ENCODE peak calls at places on chromosomes 11 and 22, in eight cellular contexts. V is AG09319; Q is ovary; N is CD8-positive, alpha-beta T cell; M is choroid plexus epithelial cell; J is BJ; O is Calu3; G is fibroblast of lung. P is an unnamed sample.

GRCh38 chr11:32012066-32012465 is 78.8 kb upstream of the RCN1 start:
- DNase-seq in M (no peak), O (no peak), G (no peak), Q (no peak), J (no peak), V (no peak), N (no peak), P (no peak)

GRCh38 chr22:21760640-21761039 is 25.0 kb upstream of the YPEL1 start:
- DNase-seq in G (peak; percentile 94), V (peak; percentile 29), M (peak; percentile 97), Q (no peak), O (no peak), N (no peak), J (peak; percentile 19), P (no peak)

GRCh38 chr11:35214792-35215193 is 75.8 kb downstream of the CD44 start:
- DNase-seq in V (peak; percentile 66), J (peak; percentile 80), Q (no peak), M (peak; percentile 99), G (peak; percentile 86), N (no peak), O (peak; percentile 19), P (no peak)

GRCh38 chr11:126968915-126969314 is 31.7 kb downstream of the KIRREL3 start:
- DNase-seq in O (no peak), M (no peak), V (no peak), Q (no peak), G (no peak), J (no peak), N (no peak), P (no peak)

GRCh38 chr11:61912991-61913698 is 4.2 kb downstream of the RAB3IL1 start:
- DNase-seq in N (no peak), G (no peak), O (no peak), J (no peak), M (no peak), Q (peak; percentile 27), V (no peak), P (no peak)

GRCh38 chr11:3984896-3985295 is 109.7 kb upstream of the RRM1 start:
- DNase-seq in M (peak; percentile 61), V (no peak), G (peak; percentile 32), N (peak; percentile 12), O (no peak), Q (no peak), J (no peak), P (no peak)

GRCh38 chr22:25064894-25065560 is 112.5 kb downstream of the KIAA1671 start:
- DNase-seq in M (no peak), G (no peak), N (no peak), J (no peak), Q (no peak), V (no peak), O (no peak), P (no peak)

GRCh38 chr11:121431820-121432526 is 20.1 kb upstream of the SORL1 start:
- DNase-seq in G (no peak), M (no peak), O (no peak), N (no peak), J (no peak), V (no peak), Q (no peak), P (no peak)

GRCh38 chr11:84558085-84558905 is 1068.8 kb downstream of the DLG2 start:
- DNase-seq in Q (no peak), N (no peak), O (peak; percentile 20), G (peak; percentile 52), M (peak; percentile 79), J (peak; percentile 2), V (peak; percentile 12), P (peak; percentile 10)

GRCh38 chr22:44211946-44212930 is 31.5 kb downstream of the PARVG start:
- DNase-seq in Q (peak; percentile 9), V (peak; percentile 38), M (peak; percentile 6), G (peak; percentile 33), J (no peak), O (no peak), N (no peak), P (no peak)

GRCh38 chr11:118164885-118165284 is 11.6 kb downstream of the SCN2B start:
- DNase-seq in V (no peak), M (no peak), O (no peak), G (no peak), J (no peak), N (no peak), Q (no peak), P (no peak)

GRCh38 chr11:64044730-64045386 is 9.1 kb downstream of the FLRT1 start:
- DNase-seq in O (no peak), V (no peak), G (no peak), M (no peak), Q (no peak), N (no peak), J (no peak), P (no peak)

GRCh38 chr22:21942407-21942895 is 10.2 kb downstream of the PPM1F start:
- DNase-seq in Q (no peak), O (peak; percentile 37), J (peak; percentile 64), N (no peak), G (peak; percentile 85), V (peak; percentile 35), M (peak; percentile 87), P (no peak)

GRCh38 chr11:111676878-111677585 is 74.8 kb downstream of the SIK2 start:
- DNase-seq in O (no peak), V (no peak), N (no peak), J (peak; percentile 22), M (peak; percentile 42), G (no peak), Q (no peak), P (no peak)

GRCh38 chr11:73851046-73851764 is 25.4 kb downstream of the COA4 start:
- DNase-seq in V (no peak), O (no peak), Q (no peak), G (no peak), N (no peak), J (no peak), M (no peak), P (no peak)

GRCh38 chr11:1453611-1454386 is 32.8 kb downstream of the MOB2 start:
- DNase-seq in Q (no peak), N (no peak), O (peak; percentile 44), M (no peak), J (no peak), V (no peak), G (no peak), P (peak; percentile 89)

DNA sequence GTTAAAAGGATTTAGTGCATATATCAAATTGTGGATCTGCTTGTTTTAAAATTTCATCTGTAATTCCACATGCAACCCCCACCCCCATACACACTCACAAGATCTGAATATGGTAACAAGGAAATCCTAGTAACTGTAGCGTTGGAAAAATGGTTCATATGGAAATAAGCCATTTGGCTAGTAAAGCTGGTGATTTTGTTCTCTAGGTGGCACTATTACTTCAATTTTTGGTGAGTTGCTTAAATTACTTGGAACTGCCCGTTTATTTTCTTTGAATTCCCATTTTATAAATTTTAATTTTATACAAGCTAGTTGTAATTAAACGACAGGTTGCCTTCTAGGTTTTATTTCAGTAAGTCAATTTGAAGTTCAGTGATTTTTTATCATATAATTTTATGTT is 5.3 kb downstream of the BDNF start:
- DNase-seq in N (no peak), V (no peak), M (peak; percentile 67), J (no peak), O (no peak), Q (no peak), G (peak; percentile 65), P (no peak)
- TF ChIP-seq CTCF in N (no peak), V (peak; percentile 31), M (peak; percentile 51), J (peak; percentile 14), O (peak; percentile 31), Q (no peak), G (peak; percentile 15), P (peak; percentile 41)

DNA sequence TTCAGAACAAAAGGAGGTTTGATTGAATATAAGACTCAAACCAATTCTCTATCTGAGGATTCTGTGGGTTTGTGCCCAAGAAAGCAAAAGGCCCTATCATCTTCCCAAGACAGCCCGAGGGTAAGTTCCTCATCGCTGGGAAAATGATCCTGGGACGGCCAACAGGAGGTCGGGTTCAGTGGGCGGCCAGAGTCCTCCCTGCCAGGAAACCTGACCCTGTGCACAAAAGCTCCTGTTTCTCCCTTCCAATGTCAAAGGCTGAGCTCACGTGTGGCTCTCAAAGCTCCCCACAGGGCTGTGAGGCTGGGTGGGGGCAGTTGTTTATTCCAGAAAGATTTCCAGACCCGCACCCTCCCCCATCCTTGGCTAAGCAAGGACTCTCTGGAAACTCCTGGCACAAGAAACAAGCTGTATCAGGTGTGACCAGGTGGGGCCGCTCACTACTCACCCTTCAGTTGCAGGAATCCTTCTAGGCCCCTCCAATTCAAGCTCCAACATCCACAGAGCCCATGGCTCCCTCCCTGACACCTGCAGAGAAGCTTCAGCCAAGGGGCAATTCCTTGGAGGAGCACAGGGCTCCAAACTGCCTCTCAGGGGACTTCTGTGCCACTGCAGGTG is 131.9 kb downstream of the SHANK2 start:
- DNase-seq in G (peak; percentile 6), V (no peak), Q (no peak), M (peak; percentile 7), N (no peak), O (peak; percentile 62), J (no peak), P (no peak)
- TF ChIP-seq CTCF in G (no peak), V (no peak), Q (no peak), M (peak; percentile 29), N (no peak), O (peak; percentile 40), J (peak; percentile 6), P (peak; percentile 32)

GRCh38 chr11:19326499-19326898 is 85.8 kb upstream of the E2F8 start:
- DNase-seq in Q (no peak), M (peak; percentile 63), O (no peak), N (no peak), J (no peak), V (no peak), G (peak; percentile 52), P (no peak)
- TF ChIP-seq CTCF in Q (no peak), M (peak; percentile 54), O (no peak), N (no peak), J (peak; percentile 41), V (peak; percentile 47), G (peak; percentile 31), P (no peak)

GRCh38 chr22:29605236-29605850 is 1.9 kb downstream of the NF2 start:
- DNase-seq in V (no peak), G (no peak), O (no peak), J (no peak), Q (no peak), N (no peak), M (no peak), P (no peak)

GRCh38 chr22:29610780-29611179 is 7.3 kb downstream of the NF2 start:
- DNase-seq in V (no peak), M (no peak), O (no peak), N (no peak), J (no peak), G (no peak), Q (no peak), P (no peak)

GRCh38 chr22:29606320-29606719 is 2.9 kb downstream of the NF2 start:
- DNase-seq in V (no peak), N (no peak), Q (no peak), G (no peak), J (no peak), M (no peak), O (no peak), P (no peak)

GRCh38 chr22:29607426-29607825 is 4.0 kb downstream of the NF2 start:
- DNase-seq in V (no peak), Q (no peak), M (no peak), G (no peak), O (no peak), J (no peak), N (no peak), P (no peak)

DNA sequence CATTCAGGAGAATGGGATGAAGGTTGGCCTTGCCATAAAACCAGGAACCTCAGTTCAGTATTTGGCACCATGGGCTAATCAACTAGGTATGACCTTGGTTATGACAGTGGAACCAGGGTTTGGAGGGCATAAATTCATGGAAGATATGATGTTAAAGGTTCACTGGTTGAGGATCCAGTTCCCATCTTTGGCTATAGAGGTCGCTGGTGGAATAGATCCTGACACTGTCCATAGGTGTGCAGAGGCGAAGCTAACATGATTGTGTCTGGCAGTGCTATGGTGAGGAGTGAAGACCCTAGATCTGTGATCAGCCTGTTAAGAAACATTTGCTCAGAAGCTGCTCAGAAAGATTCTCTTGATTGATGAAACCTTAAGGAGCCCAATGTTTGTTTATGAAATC is 5.7 kb downstream of the NF2 start:
- DNase-seq in Q (no peak), J (no peak), M (peak; percentile 40), O (no peak), V (no peak), G (no peak), N (no peak), P (no peak)
- TF ChIP-seq CTCF in Q (no peak), J (peak; percentile 33), M (peak; percentile 64), O (no peak), V (no peak), G (no peak), N (no peak), P (peak; percentile 2)

P was measured in GM13977.